ENCODE peak calls at places on chromosomes 13 and 19, in five cellular contexts. One of them, this sample, is unnamed.

GRCh38 chr13:101527130-101527529 is 74.7 kb downstream of the ITGBL1 start:
- DNase-seq in Caco-2: no peak
- DNase-seq in NCI-H2081: no peak
- DNase-seq in AG04450: no peak
- DNase-seq in ecto neural progenitor cell: no peak
- DNase-seq in this sample: no peak

GRCh38 chr19:5953680-5954213 is 24.2 kb downstream of the RANBP3 start:
- DNase-seq in NCI-H2081: peak; percentile 18
- DNase-seq in AG04450: no peak
- DNase-seq in ecto neural progenitor cell: no peak
- DNase-seq in Caco-2: no peak
- DNase-seq in this sample: no peak

GRCh38 chr19:18446145-18446810 is 8.3 kb upstream of the ISYNA1 start:
- DNase-seq in AG04450: no peak
- DNase-seq in Caco-2: peak; percentile 39
- DNase-seq in ecto neural progenitor cell: no peak
- DNase-seq in NCI-H2081: no peak
- DNase-seq in this sample: no peak

GRCh38 chr19:37079238-37079637 is 1.0 kb downstream of the ZNF420 start:
- DNase-seq in AG04450: no peak
- DNase-seq in NCI-H2081: no peak
- DNase-seq in Caco-2: no peak
- DNase-seq in ecto neural progenitor cell: no peak
- DNase-seq in this sample: no peak

GRCh38 chr19:14775855-14776254 is 2.5 kb downstream of the ADGRE2 start:
- DNase-seq in AG04450: no peak
- DNase-seq in ecto neural progenitor cell: no peak
- DNase-seq in NCI-H2081: no peak
- DNase-seq in Caco-2: no peak
- DNase-seq in this sample: no peak

GRCh38 chr19:17292301-17293074 is 10.7 kb downstream of the ABHD8 start:
- DNase-seq in ecto neural progenitor cell: peak; percentile 87
- DNase-seq in AG04450: peak; percentile 59
- DNase-seq in NCI-H2081: no peak
- DNase-seq in Caco-2: peak; percentile 91
- DNase-seq in this sample: peak; percentile 92

GRCh38 chr13:100818706-100819105 is 144.1 kb upstream of the TMTC4 start:
- DNase-seq in ecto neural progenitor cell: no peak
- DNase-seq in NCI-H2081: no peak
- DNase-seq in AG04450: no peak
- DNase-seq in Caco-2: no peak
- DNase-seq in this sample: no peak

GRCh38 chr13:47426126-47426849 is 529.4 kb upstream of the HTR2A start:
- DNase-seq in Caco-2: no peak
- DNase-seq in NCI-H2081: no peak
- DNase-seq in ecto neural progenitor cell: no peak
- DNase-seq in AG04450: no peak
- DNase-seq in this sample: no peak

GRCh38 chr19:55552620-55553019 is 7.3 kb upstream of the SBK3 start:
- DNase-seq in AG04450: peak; percentile 51
- DNase-seq in ecto neural progenitor cell: no peak
- DNase-seq in NCI-H2081: peak; percentile 49
- DNase-seq in Caco-2: no peak
- DNase-seq in this sample: no peak

GRCh38 chr19:56118666-56119584 is 2.2 kb downstream of the ZNF787 start:
- DNase-seq in ecto neural progenitor cell: no peak
- DNase-seq in AG04450: no peak
- DNase-seq in NCI-H2081: no peak
- DNase-seq in Caco-2: no peak
- DNase-seq in this sample: no peak

GRCh38 chr19:55373993-55374757 is 2.5 kb upstream of the TMEM190 start:
- DNase-seq in Caco-2: peak; percentile 49
- DNase-seq in NCI-H2081: no peak
- DNase-seq in AG04450: peak; percentile 53
- DNase-seq in ecto neural progenitor cell: no peak
- DNase-seq in this sample: no peak

GRCh38 chr19:43430142-43430710 is 15.5 kb downstream of the TEX101 start:
- DNase-seq in NCI-H2081: peak; percentile 6
- DNase-seq in AG04450: no peak
- DNase-seq in ecto neural progenitor cell: no peak
- DNase-seq in Caco-2: peak; percentile 47
- DNase-seq in this sample: no peak